ENCODE peak calls at places on chromosomes 5 and 9, in seven cellular contexts. Z, T, W, V, U, I and O are unnamed samples.

GRCh38 chr5:42591026-42591425 is 165.6 kb upstream of the CCDC152 start:
- DNase-seq in Z (peak), T (no peak), W (peak), V (no peak), U (no peak), I (no peak), O (no peak)

GRCh38 chr5:115179959-115180709 is 10.4 kb upstream of the TRIM36 start:
- DNase-seq in Z (no peak), T (no peak), W (peak), V (peak), U (no peak), I (peak), O (no peak)

GRCh38 chr9:137666950-137667670 is 48.3 kb downstream of the EHMT1 start:
- DNase-seq in Z (no peak), T (no peak), W (no peak), V (no peak), U (no peak), I (no peak), O (no peak)

GRCh38 chr9:130137870-130138653 is 34.1 kb upstream of the NCS1 start:
- DNase-seq in Z (peak), T (no peak), W (peak), V (no peak), U (peak), I (peak), O (no peak)

GRCh38 chr5:95818181-95819147 is 4.1 kb downstream of the GLRX start:
- DNase-seq in Z (no peak), T (no peak), W (no peak), V (no peak), U (no peak), I (no peak), O (no peak)

GRCh38 chr9:79699479-79699878 is 127.7 kb downstream of the TLE4 start:
- DNase-seq in Z (no peak), T (peak), W (no peak), V (no peak), U (no peak), I (no peak), O (no peak)

GRCh38 chr5:54180616-54181015 is 129.8 kb downstream of the ARL15 start:
- DNase-seq in Z (no peak), T (no peak), W (no peak), V (no peak), U (no peak), I (peak), O (no peak)

GRCh38 chr9:136901516-136902258 is 15.4 kb downstream of the TRAF2 start:
- DNase-seq in Z (no peak), T (no peak), W (no peak), V (peak), U (peak), I (peak), O (no peak)

GRCh38 chr5:41637424-41637823 is 127.0 kb upstream of the PLCXD3 start:
- DNase-seq in Z (no peak), T (no peak), W (no peak), V (no peak), U (no peak), I (no peak), O (no peak)

GRCh38 chr5:56358703-56359428 is 125.7 kb upstream of the ANKRD55 start:
- DNase-seq in Z (peak), T (no peak), W (no peak), V (peak), U (peak), I (peak), O (no peak)

GRCh38 chr5:8508196-8508595 is 639.2 kb downstream of the MTRR start:
- DNase-seq in Z (no peak), T (no peak), W (peak), V (peak), U (no peak), I (peak), O (no peak)

GRCh38 chr5:150309898-150310269 is 7.2 kb upstream of the ARSI start:
- DNase-seq in Z (no peak), T (no peak), W (no peak), V (no peak), U (no peak), I (no peak), O (no peak)

GRCh38 chr9:98989036-98990000 is 45.6 kb downstream of the COL15A1 start:
- DNase-seq in Z (peak), T (no peak), W (peak), V (peak), U (peak), I (peak), O (peak)

GRCh38 chr5:180802325-180803180 is at the start of gene MGAT1:
- DNase-seq in Z (peak), T (peak), W (peak), V (peak), U (peak), I (peak), O (peak)

GRCh38 chr5:32458799-32459400 is 14.4 kb upstream of the ZFR start:
- DNase-seq in Z (no peak), T (no peak), W (no peak), V (no peak), U (no peak), I (no peak), O (no peak)

GRCh38 chr9:642014-642413 is 199.5 kb upstream of the DMRT1 start:
- DNase-seq in Z (no peak), T (no peak), W (no peak), V (no peak), U (no peak), I (no peak), O (no peak)

DNA sequence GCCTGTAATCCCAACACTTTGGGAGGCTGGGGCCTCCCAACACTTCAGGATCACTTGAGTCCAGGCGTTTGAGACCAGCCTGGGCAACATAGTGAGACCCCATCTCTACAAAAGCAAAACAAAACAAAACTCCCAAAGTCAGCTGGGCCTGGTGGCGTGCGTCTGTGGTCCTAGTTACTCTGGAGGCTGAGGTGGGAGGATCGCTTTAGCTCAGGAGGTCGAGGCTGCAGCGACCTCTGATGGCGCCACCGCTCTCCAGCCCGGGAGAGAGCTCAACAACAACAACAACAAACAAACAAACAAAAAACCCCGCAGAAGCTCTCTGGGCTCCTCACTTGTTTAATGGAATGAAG is 528 bp downstream of the ACOT12 start:
- DNase-seq in Z (no peak), T (no peak), W (no peak), V (no peak), U (no peak), I (no peak), O (no peak)
- TF ChIP-seq CTCF in Z (no peak), T (no peak), W (peak), V (no peak), U (no peak), I (no peak), O (no peak)

GRCh38 chr9:127223810-127224177 is 40.8 kb upstream of the GARNL3 start:
- DNase-seq in Z (no peak), T (no peak), W (no peak), V (no peak), U (no peak), I (no peak), O (no peak)
- H3K4me3 ChIP-seq in Z (peak), T (peak), W (no peak), V (peak), U (peak), I (peak), O (peak)

GRCh38 chr5:6869677-6870076 is 156.4 kb downstream of the TENT4A start:
- DNase-seq in Z (no peak), T (no peak), W (no peak), V (no peak), U (no peak), I (no peak), O (no peak)

GRCh38 chr5:6868816-6869215 is 155.6 kb downstream of the TENT4A start:
- DNase-seq in Z (no peak), T (no peak), W (no peak), V (no peak), U (no peak), I (no peak), O (no peak)

GRCh38 chr5:6868170-6868569 is 154.9 kb downstream of the TENT4A start:
- DNase-seq in Z (no peak), T (no peak), W (no peak), V (no peak), U (no peak), I (no peak), O (no peak)

GRCh38 chr5:6872441-6873160 is 159.4 kb downstream of the TENT4A start:
- DNase-seq in Z (no peak), T (no peak), W (no peak), V (no peak), U (no peak), I (no peak), O (no peak)

DNA sequence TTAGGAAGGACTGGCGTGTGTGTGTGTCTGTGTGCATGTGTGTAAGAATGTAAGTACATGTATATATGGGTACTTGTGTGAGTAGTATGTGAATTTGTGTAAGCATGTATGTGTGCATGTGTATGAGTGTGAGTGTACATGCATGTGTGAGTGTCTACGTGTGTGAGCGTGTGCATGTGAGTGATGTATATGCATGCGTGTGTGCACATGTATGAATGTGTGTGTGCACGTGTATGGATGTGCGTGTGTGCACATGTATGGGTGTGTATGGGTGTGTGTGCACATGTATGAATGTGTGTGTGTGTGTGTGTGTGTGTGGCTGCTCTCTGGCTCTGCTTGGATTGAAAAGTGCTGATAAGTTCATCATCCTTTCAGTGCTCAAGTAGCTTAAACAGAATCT is 154.5 kb downstream of the TENT4A start:
- DNase-seq in Z (no peak), T (no peak), W (no peak), V (no peak), U (no peak), I (no peak), O (no peak)
- H3K27ac ChIP-seq in Z (no peak), T (no peak), W (no peak), V (no peak), U (no peak), I (no peak), O (no peak)

GRCh38 chr5:90386099-90386710 is 23.4 kb downstream of the CETN3 start:
- DNase-seq in Z (no peak), T (no peak), W (peak), V (peak), U (no peak), I (no peak), O (no peak)
- TF ChIP-seq CTCF in Z (peak), T (peak), W (peak), V (peak), U (peak), I (peak), O (peak)

DNA sequence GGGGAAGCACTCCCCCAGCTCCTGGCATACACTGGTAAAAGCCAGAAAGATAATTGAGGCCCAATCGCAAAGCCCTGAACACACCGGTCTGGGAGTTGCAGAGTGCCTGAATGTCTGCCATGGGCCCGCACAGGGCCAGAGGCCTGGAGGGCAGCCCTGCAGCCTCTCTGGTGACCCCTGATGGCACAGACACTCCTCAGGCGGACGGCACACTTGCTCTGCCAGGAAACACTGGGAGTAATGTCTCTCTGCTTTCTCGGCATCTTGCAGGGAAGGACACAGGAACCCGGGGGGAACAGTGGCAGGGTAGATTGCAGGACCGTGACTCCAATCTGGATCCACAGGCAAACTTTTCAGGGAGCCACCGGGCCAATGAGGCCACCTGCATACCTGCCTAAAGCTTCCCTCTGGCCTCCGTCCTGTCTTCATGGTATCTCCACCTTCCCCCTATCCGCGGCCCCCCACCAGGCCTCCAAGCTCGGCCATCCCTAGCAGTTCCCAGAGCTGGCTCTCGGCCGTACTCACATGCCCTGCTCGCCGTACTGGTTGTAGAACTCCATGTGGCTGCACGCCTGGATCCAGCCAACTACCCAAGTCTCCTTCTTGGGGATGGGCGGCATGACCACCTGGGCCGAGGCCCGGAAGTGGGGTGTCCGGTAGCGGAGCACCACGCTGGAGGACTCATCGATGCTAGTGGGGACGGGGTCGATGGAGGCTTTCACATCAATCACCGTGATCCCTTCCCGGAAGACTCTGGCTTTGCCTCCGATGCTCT is 791 bp downstream of the FAM78A start:
- DNase-seq in Z (peak), T (no peak), W (no peak), V (no peak), U (no peak), I (no peak), O (no peak)
- H3K4me3 ChIP-seq in Z (peak), T (peak), W (no peak), V (no peak), U (no peak), I (no peak), O (peak)

GRCh38 chr9:89433826-89434225 is 64.1 kb downstream of the SEMA4D start:
- DNase-seq in Z (no peak), T (no peak), W (no peak), V (no peak), U (no peak), I (peak), O (no peak)

GRCh38 chr9:89431930-89432725 is 65.8 kb downstream of the SEMA4D start:
- DNase-seq in Z (no peak), T (no peak), W (no peak), V (no peak), U (peak), I (no peak), O (no peak)

GRCh38 chr9:89430995-89431394 is 66.9 kb downstream of the SEMA4D start:
- DNase-seq in Z (no peak), T (no peak), W (no peak), V (peak), U (peak), I (no peak), O (no peak)

GRCh38 chr9:89434636-89435314 is 63.1 kb downstream of the SEMA4D start:
- DNase-seq in Z (no peak), T (no peak), W (no peak), V (no peak), U (no peak), I (no peak), O (no peak)

DNA sequence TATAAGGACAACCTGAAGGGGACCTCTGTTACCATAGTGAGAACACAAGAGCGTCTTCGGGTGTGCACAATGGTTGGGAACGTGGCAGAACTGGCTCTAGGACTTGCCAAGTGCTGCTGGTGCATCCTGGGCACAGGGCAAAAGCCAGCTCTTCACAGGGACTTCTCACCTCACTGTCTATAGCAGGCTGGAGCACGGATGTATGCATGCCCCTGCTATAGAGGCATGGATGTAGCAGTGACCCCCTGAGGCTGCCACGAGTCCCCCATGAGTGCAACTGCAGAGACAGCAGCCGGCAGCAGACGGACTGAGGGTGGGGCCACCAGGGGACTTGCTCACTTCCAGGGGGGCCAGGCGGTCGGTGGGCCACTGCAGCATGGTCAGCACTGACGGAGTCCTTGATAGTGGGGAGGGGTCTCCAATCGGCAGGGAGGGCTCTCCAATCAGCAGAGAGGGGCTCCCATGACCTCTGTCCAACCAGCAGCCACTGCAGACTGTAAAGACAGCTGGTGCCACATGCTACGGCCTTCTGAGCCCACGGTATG is 64.9 kb downstream of the SEMA4D start:
- DNase-seq in Z (no peak), T (no peak), W (no peak), V (no peak), U (no peak), I (no peak), O (no peak)
- H3K27ac ChIP-seq in Z (no peak), T (no peak), W (no peak), V (no peak), U (no peak), I (no peak), O (no peak)

DNA sequence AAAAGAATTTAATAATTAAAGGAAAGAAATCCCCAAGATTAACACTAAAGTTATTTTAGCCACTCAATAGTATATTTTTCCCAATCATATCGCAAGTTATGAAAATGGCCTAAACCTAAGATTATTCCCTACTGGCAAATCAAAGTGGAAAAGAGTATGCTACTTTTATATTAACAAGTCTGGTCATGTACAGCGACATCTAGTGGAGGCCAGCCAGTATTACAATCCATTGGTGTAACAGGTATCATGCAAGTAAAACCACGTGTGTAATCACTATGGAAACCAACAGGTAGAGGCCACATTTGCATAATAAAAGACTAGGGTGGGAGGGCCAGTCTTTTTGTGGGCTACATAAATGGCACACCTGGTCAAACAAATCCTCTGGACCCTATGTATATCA is 976.4 kb upstream of the CDH9 start:
- DNase-seq in Z (no peak), T (no peak), W (no peak), V (peak), U (peak), I (peak), O (no peak)
- TF ChIP-seq CTCF in Z (peak), T (no peak), W (no peak), V (peak), U (peak), I (peak), O (no peak)

GRCh38 chr5:35305336-35306020 is 75.2 kb upstream of the PRLR start:
- DNase-seq in Z (no peak), T (no peak), W (no peak), V (no peak), U (no peak), I (no peak), O (no peak)
- H3K4me3 ChIP-seq in Z (no peak), T (no peak), W (no peak), V (no peak), U (no peak), I (no peak), O (no peak)

DNA sequence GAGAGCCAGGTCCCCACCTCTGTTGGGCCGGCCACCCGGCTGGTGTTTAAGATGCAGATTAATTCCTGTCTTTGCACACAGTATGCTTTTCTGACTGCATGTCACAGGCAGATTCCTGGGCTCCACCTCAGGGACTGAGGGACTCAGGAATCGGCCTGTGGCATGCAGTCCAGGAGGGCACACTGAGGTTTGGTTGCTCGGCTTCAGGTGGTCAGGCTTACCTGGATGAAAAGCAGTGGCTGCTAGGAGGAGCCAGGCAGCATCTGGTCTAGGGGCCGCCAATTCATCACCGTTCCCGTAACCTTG is 1.1 kb downstream of the WDR5 start:
- DNase-seq in Z (no peak), T (no peak), W (no peak), V (peak), U (no peak), I (no peak), O (no peak)
- H3K27ac ChIP-seq in Z (peak), T (peak), W (peak), V (no peak), U (no peak), I (no peak), O (no peak)

GRCh38 chr9:103872811-103873210 is 221.3 kb upstream of the SMC2 start:
- DNase-seq in Z (no peak), T (no peak), W (no peak), V (no peak), U (no peak), I (no peak), O (no peak)
- TF ChIP-seq CTCF in Z (no peak), T (no peak), W (no peak), V (no peak), U (no peak), I (no peak), O (no peak)